ENCODE peak calls at places on chromosomes 13 and 19, in four cellular contexts. T, Q, G and H are unnamed samples.

GRCh38 chr13:68386808-68387207 is 1156.7 kb upstream of the PCDH9 start:
- DNase-seq in T (no peak), Q (no peak), G (no peak), H (no peak)

GRCh38 chr19:48418317-48419064 is 25.0 kb downstream of the GRIN2D start:
- DNase-seq in T (no peak), Q (no peak), G (no peak), H (no peak)

GRCh38 chr13:35871561-35871960 is 259.6 kb downstream of the DCLK1 start:
- DNase-seq in T (no peak), Q (no peak), G (no peak), H (no peak)

GRCh38 chr13:99406799-99407201 is 94.5 kb upstream of the TM9SF2 start:
- DNase-seq in T (no peak), Q (peak), G (no peak), H (peak)

GRCh38 chr13:90518398-90518797 is 829.1 kb upstream of the MIR17HG start:
- DNase-seq in T (no peak), Q (no peak), G (no peak), H (no peak)

GRCh38 chr13:34779171-34779570 is 162.9 kb upstream of the NBEA start:
- DNase-seq in T (no peak), Q (no peak), G (no peak), H (no peak)

GRCh38 chr19:49890349-49891311 is 6.1 kb downstream of the IL4I1 start:
- DNase-seq in T (peak), Q (no peak), G (no peak), H (no peak)

GRCh38 chr19:615619-616018 is 17.7 kb downstream of the POLRMT start:
- DNase-seq in T (no peak), Q (no peak), G (no peak), H (no peak)

GRCh38 chr13:59823495-59823894 is 340.2 kb downstream of the DIAPH3 start:
- DNase-seq in T (no peak), Q (no peak), G (no peak), H (no peak)

GRCh38 chr19:53927745-53928144 is 18.7 kb downstream of the CACNG7 start:
- DNase-seq in T (no peak), Q (no peak), G (no peak), H (no peak)

GRCh38 chr13:41456768-41457588 is at the start of gene RGCC:
- DNase-seq in T (peak), Q (peak), G (peak), H (peak)

GRCh38 chr13:37640499-37640898 is 41.9 kb upstream of the POSTN start:
- DNase-seq in T (no peak), Q (no peak), G (no peak), H (no peak)

GRCh38 chr19:13621413-13621812 is 115.1 kb upstream of the CACNA1A start:
- DNase-seq in T (no peak), Q (no peak), G (peak), H (no peak)

GRCh38 chr19:29117926-29118325 is 95.0 kb downstream of the UQCRFS1 start:
- DNase-seq in T (no peak), Q (no peak), G (no peak), H (no peak)

GRCh38 chr13:98541701-98542203 is 35.2 kb downstream of the STK24 start:
- DNase-seq in T (no peak), Q (no peak), G (no peak), H (no peak)

GRCh38 chr13:82634946-82635345 is 1247.3 kb downstream of the SLITRK1 start:
- DNase-seq in T (no peak), Q (no peak), G (no peak), H (no peak)

GRCh38 chr13:27979765-27980279 is 8.7 kb downstream of the URAD start:
- DNase-seq in T (no peak), Q (no peak), G (no peak), H (no peak)

GRCh38 chr13:44899967-44900366 is 89.3 kb downstream of the NUFIP1 start:
- DNase-seq in T (no peak), Q (no peak), G (no peak), H (no peak)

GRCh38 chr19:2852598-2852997 is 11.3 kb downstream of the ZNF555 start:
- DNase-seq in T (no peak), Q (no peak), G (no peak), H (no peak)

GRCh38 chr13:51275101-51275500 is 52.9 kb downstream of the FAM124A start:
- DNase-seq in T (no peak), Q (no peak), G (no peak), H (no peak)

GRCh38 chr13:111202745-111203144 is 87.6 kb downstream of the ARHGEF7 start:
- DNase-seq in T (no peak), Q (no peak), G (no peak), H (no peak)

GRCh38 chr19:13824703-13825102 is 29.5 kb downstream of the ZSWIM4 start:
- DNase-seq in T (no peak), Q (no peak), G (no peak), H (no peak)

GRCh38 chr19:6021878-6022569 is 44.1 kb upstream of the RANBP3 start:
- DNase-seq in T (peak), Q (peak), G (peak), H (peak)

GRCh38 chr19:45973564-45974338 is at the start of gene NOVA2:
- DNase-seq in T (no peak), Q (peak), G (peak), H (peak)

GRCh38 chr13:84776578-84776977 is 894.3 kb upstream of the SLITRK1 start:
- DNase-seq in T (no peak), Q (no peak), G (no peak), H (no peak)

GRCh38 chr19:41792513-41793413 is 3.6 kb upstream of the CEACAM3 start:
- DNase-seq in T (no peak), Q (no peak), G (peak), H (peak)

GRCh38 chr13:24087611-24088235 is 72.8 kb upstream of the SPATA13 start:
- DNase-seq in T (no peak), Q (no peak), G (no peak), H (no peak)

GRCh38 chr19:58325623-58326022 is 1.2 kb upstream of the ZSCAN22 start:
- DNase-seq in T (no peak), Q (no peak), G (no peak), H (no peak)

GRCh38 chr19:47802521-47803043 is 1.8 kb downstream of the TPRX1 start:
- DNase-seq in T (no peak), Q (no peak), G (no peak), H (no peak)

GRCh38 chr13:36297259-36297599 is 385 bp downstream of the CCDC169 start:
- DNase-seq in T (no peak), Q (no peak), G (no peak), H (no peak)

GRCh38 chr19:38276942-38277517 is 12.7 kb downstream of the SPINT2 start:
- DNase-seq in T (no peak), Q (no peak), G (no peak), H (no peak)

GRCh38 chr19:38273499-38273898 is 9.1 kb downstream of the SPINT2 start:
- DNase-seq in T (no peak), Q (no peak), G (no peak), H (no peak)

GRCh38 chr19:38277969-38278680 is 13.8 kb downstream of the SPINT2 start:
- DNase-seq in T (no peak), Q (peak), G (peak), H (no peak)

GRCh38 chr19:38277549-38277948 is 13.2 kb downstream of the SPINT2 start:
- DNase-seq in T (no peak), Q (no peak), G (no peak), H (no peak)

GRCh38 chr19:38274734-38275133 is 10.4 kb downstream of the SPINT2 start:
- DNase-seq in T (no peak), Q (peak), G (no peak), H (no peak)
- H3K4me3 ChIP-seq in T (no peak), Q (no peak), G (no peak), H (no peak)

GRCh38 chr13:106619688-106620555 is 52.0 kb upstream of the ARGLU1 start:
- DNase-seq in T (no peak), Q (peak), G (no peak), H (no peak)
- H3K4me3 ChIP-seq in T (no peak), Q (no peak), G (peak), H (no peak)

DNA sequence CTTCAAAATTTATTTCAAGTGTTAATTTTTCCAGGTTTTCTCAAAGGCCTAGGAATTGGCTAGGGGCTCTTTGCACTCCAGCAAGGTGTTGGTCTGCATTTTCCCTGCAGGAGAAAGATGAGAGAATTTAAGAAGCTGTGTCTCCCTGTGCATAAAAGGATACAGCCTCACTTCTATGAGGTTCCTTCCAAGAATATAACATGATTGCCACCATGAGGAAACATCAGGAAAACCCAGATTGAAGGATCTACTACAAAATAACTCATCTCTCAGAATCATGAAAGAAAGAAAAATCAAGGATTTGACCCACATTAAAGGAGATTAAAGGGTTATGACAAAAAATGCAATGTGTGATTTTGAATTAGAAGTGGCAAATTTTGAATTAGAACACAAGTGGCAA is 69.9 kb downstream of the RUBCNL start:
- DNase-seq in T (no peak), Q (no peak), G (no peak), H (peak)
- H3K4me3 ChIP-seq in T (no peak), Q (no peak), G (no peak), H (no peak)

GRCh38 chr19:43779820-43780219 is 953 bp downstream of the KCNN4 start:
- DNase-seq in T (no peak), Q (no peak), G (no peak), H (no peak)

GRCh38 chr19:43782311-43782660 is 1.5 kb upstream of the KCNN4 start:
- DNase-seq in T (no peak), Q (no peak), G (no peak), H (no peak)

GRCh38 chr19:43781630-43782310 is 997 bp upstream of the KCNN4 start:
- DNase-seq in T (no peak), Q (no peak), G (no peak), H (no peak)

GRCh38 chr19:43779147-43779819 is 1.5 kb downstream of the KCNN4 start:
- DNase-seq in T (no peak), Q (no peak), G (no peak), H (no peak)

DNA sequence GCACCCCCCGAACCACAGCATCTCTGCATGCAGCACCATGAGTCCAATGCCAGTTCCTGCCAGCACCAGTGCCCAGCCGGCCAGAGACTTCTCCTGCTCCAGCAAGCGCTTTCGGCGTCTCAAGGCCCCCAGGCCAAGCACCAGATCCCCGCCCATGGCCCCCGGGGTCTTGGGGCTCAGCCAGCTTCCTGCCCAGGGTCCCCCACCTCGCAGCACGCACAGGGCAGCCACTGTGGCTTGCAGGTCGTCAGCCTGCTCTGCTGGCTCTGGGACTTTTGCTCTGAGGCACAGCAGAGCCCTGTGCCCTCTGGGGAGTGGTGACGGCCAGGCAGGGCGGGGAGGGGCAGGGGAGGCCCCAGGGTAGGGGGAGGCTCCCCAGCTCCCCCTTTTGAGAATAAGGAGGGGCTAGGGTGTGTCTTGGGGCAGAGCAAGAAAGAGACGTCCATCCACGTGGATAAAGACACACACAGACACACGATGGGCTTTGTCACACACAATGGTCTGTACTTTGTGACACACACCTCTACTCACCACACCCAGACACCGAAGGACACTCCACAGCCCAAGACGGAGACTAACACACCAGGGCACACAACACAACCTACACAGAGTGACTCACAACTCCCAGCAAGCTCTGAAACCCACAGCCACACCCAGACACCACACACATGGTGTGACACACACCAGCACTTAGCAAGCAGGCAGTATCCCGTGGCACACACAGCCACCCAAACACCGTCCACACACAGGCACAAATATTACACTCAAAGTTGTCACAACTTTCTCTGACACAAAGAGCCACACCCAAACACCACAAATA is at the start of gene KCNN4:
- DNase-seq in T (peak), Q (no peak), G (no peak), H (peak)
- H3K4me3 ChIP-seq in T (peak), Q (peak), G (no peak), H (peak)

GRCh38 chr19:10132848-10133350 is 13.2 kb upstream of the EIF3G start:
- DNase-seq in T (no peak), Q (no peak), G (no peak), H (no peak)
- H3K4me3 ChIP-seq in T (no peak), Q (no peak), G (no peak), H (no peak)

DNA sequence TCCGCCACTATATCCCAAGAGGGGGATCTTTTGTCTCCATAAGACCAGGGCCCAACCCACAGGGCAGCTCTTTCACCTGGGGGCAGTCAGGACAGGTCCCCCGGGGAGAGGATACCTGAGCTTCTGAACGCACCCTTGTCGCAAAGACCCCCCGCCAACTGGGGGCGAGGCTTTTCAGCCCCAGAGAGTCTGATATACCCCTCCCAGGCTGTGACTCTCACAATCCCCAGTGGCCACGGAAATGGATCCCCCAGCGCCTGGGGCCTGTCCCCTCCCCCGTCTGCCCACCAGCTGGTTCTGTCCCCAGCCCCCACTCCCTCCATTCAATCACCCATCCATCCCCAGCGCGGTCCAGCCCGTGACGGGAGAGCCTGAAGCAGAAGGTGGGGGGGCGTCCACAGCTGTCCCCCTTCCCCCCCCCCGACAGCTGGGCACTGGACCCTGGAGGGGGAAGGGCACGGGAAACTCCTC is 858 bp downstream of the DOCK6 start:
- DNase-seq in T (no peak), Q (no peak), G (no peak), H (no peak)
- H3K4me3 ChIP-seq in T (peak), Q (peak), G (peak), H (no peak)